ENCODE peak calls at places on chromosomes 13 and 19, in four cellular contexts. M, X, Z and V are unnamed samples.

GRCh38 chr19:35901055-35901644 is 810 bp upstream of the NFKBID start:
- DNase-seq in M (no peak), Z (no peak), X (no peak), V (no peak)

GRCh38 chr19:43525836-43526771 is 897 bp downstream of the ETHE1 start:
- DNase-seq in Z (no peak), M (no peak), X (peak), V (peak)

GRCh38 chr13:77207943-77208342 is 119.0 kb downstream of the MYCBP2 start:
- DNase-seq in X (no peak), M (no peak), Z (no peak), V (no peak)

GRCh38 chr13:73945371-73945770 is 188.8 kb downstream of the KLF12 start:
- DNase-seq in Z (no peak), M (no peak), X (no peak), V (no peak)

GRCh38 chr19:34504273-34504808 is 22.8 kb downstream of the WTIP start:
- DNase-seq in X (no peak), Z (no peak), M (no peak), V (no peak)

GRCh38 chr19:3809881-3810707 is 23.9 kb upstream of the MATK start:
- DNase-seq in M (no peak), X (no peak), Z (no peak), V (no peak)

GRCh38 chr19:28140201-28140600 is 1072.8 kb downstream of the UQCRFS1 start:
- DNase-seq in Z (no peak), M (no peak), X (no peak), V (no peak)

GRCh38 chr19:16263115-16263839 is 61.3 kb upstream of the KLF2 start:
- DNase-seq in M (no peak), Z (no peak), X (no peak), V (peak)

GRCh38 chr19:35070471-35070870 is 28.9 kb downstream of the HPN start:
- DNase-seq in Z (no peak), X (peak), M (no peak), V (no peak)

GRCh38 chr13:80630685-80631121 is 289.8 kb upstream of the SPRY2 start:
- DNase-seq in M (no peak), Z (no peak), X (no peak), V (no peak)

GRCh38 chr13:26971990-26972888 is 199.4 kb downstream of the USP12 start:
- DNase-seq in Z (no peak), X (peak), M (no peak), V (peak)

GRCh38 chr13:46039421-46040036 is 13.0 kb downstream of the ZC3H13 start:
- DNase-seq in X (no peak), Z (no peak), M (no peak), V (no peak)

GRCh38 chr19:3275068-3275582 is 50.7 kb downstream of the CELF5 start:
- DNase-seq in M (peak), Z (no peak), X (peak), V (no peak)

GRCh38 chr19:7230826-7231225 is 63.4 kb downstream of the INSR start:
- DNase-seq in Z (no peak), M (no peak), X (no peak), V (no peak)

GRCh38 chr13:66560189-66560588 is 669.9 kb downstream of the PCDH9 start:
- DNase-seq in X (no peak), Z (no peak), M (no peak), V (no peak)

GRCh38 chr13:114235697-114236096 is 1.0 kb downstream of the CDC16 start:
- DNase-seq in X (no peak), Z (no peak), M (no peak), V (no peak)

GRCh38 chr19:32652893-32653625 is 21.9 kb downstream of the ANKRD27 start:
- DNase-seq in Z (no peak), M (no peak), X (no peak), V (no peak)

GRCh38 chr13:110575322-110576069 is 14.0 kb upstream of the RAB20 start:
- DNase-seq in M (peak), Z (peak), X (peak), V (peak)

GRCh38 chr13:69287050-69287698 is 820.5 kb upstream of the ATXN8OS start:
- DNase-seq in Z (no peak), X (no peak), M (no peak), V (no peak)

GRCh38 chr13:82011355-82011754 is 1670.4 kb upstream of the SPRY2 start:
- DNase-seq in X (no peak), M (no peak), Z (no peak), V (no peak)

GRCh38 chr13:110471833-110472162 is 89.7 kb downstream of the RAB20 start:
- DNase-seq in X (peak), M (peak), Z (peak), V (peak)

GRCh38 chr19:30322641-30323320 is 49.4 kb upstream of the ZNF536 start:
- DNase-seq in Z (no peak), M (no peak), X (no peak), V (no peak)

GRCh38 chr19:47446534-47447469 is 24.9 kb downstream of the SLC8A2 start:
- DNase-seq in X (peak), Z (no peak), M (no peak), V (no peak)

GRCh38 chr19:2616741-2617392 is 85.6 kb downstream of the GNG7 start:
- DNase-seq in Z (no peak), M (no peak), X (no peak), V (peak)

GRCh38 chr19:28823338-28823961 is 389.5 kb downstream of the UQCRFS1 start:
- DNase-seq in X (no peak), M (no peak), Z (no peak), V (no peak)

GRCh38 chr19:16051254-16052025 is 24.9 kb upstream of the TPM4 start:
- DNase-seq in Z (no peak), X (no peak), M (no peak), V (no peak)

GRCh38 chr13:67438465-67438864 is 208.3 kb upstream of the PCDH9 start:
- DNase-seq in Z (no peak), X (no peak), M (no peak), V (peak)

GRCh38 chr19:55452381-55453325 is 8.8 kb downstream of the ISOC2 start:
- DNase-seq in M (no peak), X (peak), Z (no peak), V (no peak)

GRCh38 chr13:106597190-106597589 is 29.3 kb upstream of the ARGLU1 start:
- DNase-seq in Z (no peak), M (no peak), X (no peak), V (no peak)

GRCh38 chr19:15452111-15453047 is 2.6 kb upstream of the WIZ start:
- DNase-seq in X (peak), Z (no peak), M (peak), V (no peak)

GRCh38 chr19:50703915-50704548 is 15.6 kb downstream of the SHANK1 start:
- DNase-seq in M (no peak), X (peak), Z (no peak), V (no peak)

GRCh38 chr13:113417008-113417735 is 36.1 kb downstream of the ADPRHL1 start:
- DNase-seq in X (no peak), M (no peak), Z (no peak), V (no peak)

GRCh38 chr13:46386996-46387851 is at the start of gene RUBCNL:
- DNase-seq in M (peak), X (peak), Z (no peak), V (peak)

GRCh38 chr19:58367698-58368454 is 5.3 kb upstream of the ZNF497 start:
- DNase-seq in Z (no peak), X (no peak), M (no peak), V (no peak)

GRCh38 chr19:8311461-8312260 is 3.5 kb upstream of the CD320 start:
- DNase-seq in Z (no peak), X (no peak), M (no peak), V (no peak)
- TF ChIP-seq SPI1 in Z (no peak), X (no peak), M (no peak), V (no peak)

GRCh38 chr19:48965806-48966540 is 864 bp downstream of the FTL start:
- DNase-seq in Z (peak), X (peak), M (peak), V (peak)
- TF ChIP-seq SPI1 in Z (no peak), X (no peak), M (no peak), V (no peak)

GRCh38 chr13:79379274-79379673 is 26.8 kb downstream of the RBM26 start:
- DNase-seq in X (no peak), Z (no peak), M (no peak), V (no peak)
- TF ChIP-seq SPI1 in X (no peak), Z (no peak), M (no peak), V (no peak)

GRCh38 chr13:24203726-24204295 is 43.3 kb downstream of the SPATA13 start:
- DNase-seq in Z (no peak), M (peak), X (no peak), V (peak)
- TF ChIP-seq SPI1 in Z (no peak), M (no peak), X (no peak), V (no peak)

GRCh38 chr19:17673937-17674799 is 14.0 kb downstream of the UNC13A start:
- DNase-seq in Z (no peak), M (no peak), X (no peak), V (no peak)

GRCh38 chr19:17665058-17665457 is 23.1 kb downstream of the UNC13A start:
- DNase-seq in X (no peak), M (no peak), Z (no peak), V (no peak)

GRCh38 chr19:17671906-17672305 is 16.2 kb downstream of the UNC13A start:
- DNase-seq in X (peak), Z (no peak), M (no peak), V (peak)

GRCh38 chr19:17669419-17669818 is 18.7 kb downstream of the UNC13A start:
- DNase-seq in X (no peak), M (no peak), Z (no peak), V (no peak)
- TF ChIP-seq SPI1 in X (no peak), M (no peak), Z (no peak), V (no peak)

GRCh38 chr13:75303295-75303694 is 178.7 kb downstream of the TBC1D4 start:
- DNase-seq in Z (no peak), M (no peak), X (no peak), V (no peak)
- TF ChIP-seq SPI1 in Z (no peak), M (no peak), X (no peak), V (no peak)

GRCh38 chr13:62357887-62358645 is 942.4 kb upstream of the PCDH20 start:
- DNase-seq in Z (peak), M (no peak), X (no peak), V (peak)
- TF ChIP-seq SPI1 in Z (no peak), M (no peak), X (no peak), V (no peak)

DNA sequence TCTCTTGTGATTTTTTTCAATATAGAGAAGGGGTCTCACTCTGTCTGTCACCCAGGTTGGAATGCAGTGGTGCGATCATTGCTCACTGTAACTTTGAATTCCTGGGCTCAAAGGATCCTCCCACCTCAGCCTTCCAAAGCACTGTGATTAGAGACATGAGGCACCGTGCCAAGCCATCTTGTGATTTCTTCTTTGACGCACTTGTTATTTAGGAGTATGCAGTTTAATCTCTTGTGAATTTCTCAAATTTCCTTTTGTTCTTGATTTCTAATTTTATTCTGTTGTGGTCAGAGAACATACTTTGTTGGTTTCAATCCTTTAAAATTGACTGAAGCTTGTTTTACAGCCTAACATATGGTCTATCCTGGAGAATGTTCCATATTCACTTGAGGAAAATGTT is 14.5 kb downstream of the IPO5 start:
- DNase-seq in X (no peak), M (no peak), Z (no peak), V (no peak)
- TF ChIP-seq SPI1 in X (no peak), M (no peak), Z (no peak), V (no peak)

GRCh38 chr13:40103864-40104263 is 448.4 kb downstream of the COG6 start:
- DNase-seq in M (no peak), Z (no peak), X (no peak), V (no peak)

GRCh38 chr13:40114305-40114896 is 458.9 kb downstream of the COG6 start:
- DNase-seq in Z (no peak), X (no peak), M (no peak), V (no peak)

GRCh38 chr13:40113644-40114304 is 458.3 kb downstream of the COG6 start:
- DNase-seq in X (no peak), Z (no peak), M (no peak), V (no peak)

GRCh38 chr13:40109324-40109958 is 454.0 kb downstream of the COG6 start:
- DNase-seq in X (no peak), M (no peak), Z (no peak), V (no peak)
- TF ChIP-seq SPI1 in X (no peak), M (no peak), Z (no peak), V (no peak)